ENCODE peak calls at places on chromosomes 3 and 15, in nine cellular contexts. E is SJSA1; R is CD8-positive, alpha-beta memory T cell; X is astrocyte; N is small intestine; T is gastrocnemius medialis; S is heart left ventricle; G is H9; P is CD8-positive, alpha-beta T cell. I is an unnamed sample.

GRCh38 chr3:188948658-188949400 is 222.9 kb upstream of the TPRG1 start:
- DNase-seq in R (no peak), S (no peak), G (no peak), N (peak; percentile 35), T (peak; percentile 29), X (peak; percentile 99), E (peak; percentile 65), P (no peak), I (peak; percentile 93)

GRCh38 chr3:184439096-184439495 is 59.2 kb downstream of the CHRD start:
- DNase-seq in E (no peak), X (no peak), N (no peak), R (no peak), G (no peak), T (no peak), P (no peak), S (no peak), I (no peak)

GRCh38 chr3:41365973-41366372 is 166.7 kb downstream of the CTNNB1 start:
- DNase-seq in P (no peak), E (no peak), S (no peak), R (no peak), T (no peak), G (peak; percentile 41), X (no peak), N (no peak), I (no peak)

GRCh38 chr3:141321109-141321497 is 47.2 kb upstream of the ZBTB38 start:
- DNase-seq in E (no peak), R (no peak), X (peak; percentile 53), G (no peak), T (no peak), S (no peak), N (no peak), P (no peak), I (peak; percentile 56)

GRCh38 chr3:11185564-11186317 is 31.4 kb downstream of the HRH1 start:
- DNase-seq in R (no peak), X (peak; percentile 95), S (peak; percentile 74), T (peak; percentile 69), N (peak; percentile 40), G (no peak), P (no peak), E (peak; percentile 93), I (peak; percentile 66)

GRCh38 chr3:138267083-138267482 is 62.6 kb downstream of the NME9 start:
- DNase-seq in S (no peak), E (no peak), G (no peak), X (no peak), R (no peak), N (no peak), T (no peak), P (no peak), I (no peak)

GRCh38 chr15:98649996-98650870 is 1.9 kb downstream of the IGF1R start:
- DNase-seq in T (no peak), G (no peak), P (peak; percentile 34), X (peak; percentile 45), R (no peak), S (peak; percentile 46), N (peak; percentile 31), E (no peak), I (no peak)

GRCh38 chr3:58998476-58999117 is 51.2 kb downstream of the CFAP20DC start:
- DNase-seq in S (no peak), R (no peak), X (peak; percentile 95), N (no peak), P (no peak), E (peak; percentile 51), G (no peak), T (no peak), I (peak; percentile 97)

GRCh38 chr3:11808231-11808630 is 38.5 kb downstream of the TAMM41 start:
- DNase-seq in E (no peak), S (no peak), N (no peak), R (no peak), P (no peak), G (no peak), X (no peak), T (no peak), I (no peak)

GRCh38 chr3:111577798-111578685 is 17.1 kb downstream of the ZBED2 start:
- DNase-seq in P (no peak), S (no peak), X (peak; percentile 76), N (peak; percentile 69), R (no peak), E (no peak), G (no peak), T (no peak), I (peak; percentile 82)

GRCh38 chr3:26118165-26118564 is 328.3 kb downstream of the OXSM start:
- DNase-seq in N (no peak), S (no peak), X (no peak), R (no peak), E (no peak), T (no peak), P (no peak), G (peak; percentile 67), I (peak; percentile 0)

GRCh38 chr15:96353378-96353930 is 23.0 kb downstream of the NR2F2 start:
- DNase-seq in G (peak; percentile 27), S (no peak), N (no peak), T (no peak), R (no peak), X (no peak), E (no peak), P (no peak), I (peak; percentile 12)
- H3K27me3 ChIP-seq in G (peaks cover 98% of the 10 kb centered on the region), S (peaks cover 95% of the 10 kb centered on the region), N (peaks cover 14% of the 10 kb centered on the region), T (peaks cover 16% of the 10 kb centered on the region), R (peaks cover 75% of the 10 kb centered on the region), X (no peaks in the 10 kb centered on the region), E (no peaks in the 10 kb centered on the region), P (peaks cover 54% of the 10 kb centered on the region), I (no peaks in the 10 kb centered on the region)

GRCh38 chr3:197023241-197023997 is 6.2 kb downstream of the MELTF start:
- DNase-seq in G (no peak), N (no peak), E (no peak), X (no peak), T (no peak), S (no peak), R (no peak), P (no peak), I (no peak)
- H3K27ac ChIP-seq in G (no peak overlapping the region), N (no peak overlapping the region), E (no peak overlapping the region), X (no peak overlapping the region), T (no peak overlapping the region), S (no peak overlapping the region), R (no peak overlapping the region), P (no peak overlapping the region), I (no peak overlapping the region)

GRCh38 chr15:64697911-64698369 is 77.4 kb downstream of the RBPMS2 start:
- DNase-seq in X (peak; percentile 21), P (no peak), S (no peak), G (no peak), E (no peak), T (no peak), R (no peak), N (no peak), I (no peak)
- H3K27me3 ChIP-seq in X (no peaks in the 10 kb centered on the region), P (no peaks in the 10 kb centered on the region), S (no peaks in the 10 kb centered on the region), G (no peaks in the 10 kb centered on the region), E (no peaks in the 10 kb centered on the region), T (no peaks in the 10 kb centered on the region), R (no peaks in the 10 kb centered on the region), N (no peaks in the 10 kb centered on the region), I (no peaks in the 10 kb centered on the region)

GRCh38 chr15:64919721-64920120 is 8.0 kb downstream of the ANKDD1A start:
- DNase-seq in N (no peak), E (no peak), S (no peak), T (no peak), P (no peak), G (no peak), X (no peak), R (no peak), I (no peak)

GRCh38 chr15:64912926-64913325 is 1.2 kb downstream of the ANKDD1A start:
- DNase-seq in N (no peak), T (no peak), R (no peak), P (no peak), G (no peak), E (no peak), S (no peak), X (no peak), I (no peak)

GRCh38 chr15:64915518-64916227 is 4.0 kb downstream of the ANKDD1A start:
- DNase-seq in R (no peak), N (no peak), G (peak; percentile 47), X (no peak), E (no peak), P (no peak), S (no peak), T (no peak), I (no peak)

GRCh38 chr15:64917211-64917610 is 5.5 kb downstream of the ANKDD1A start:
- DNase-seq in N (no peak), P (no peak), X (no peak), T (no peak), G (no peak), S (no peak), R (no peak), E (no peak), I (no peak)

DNA sequence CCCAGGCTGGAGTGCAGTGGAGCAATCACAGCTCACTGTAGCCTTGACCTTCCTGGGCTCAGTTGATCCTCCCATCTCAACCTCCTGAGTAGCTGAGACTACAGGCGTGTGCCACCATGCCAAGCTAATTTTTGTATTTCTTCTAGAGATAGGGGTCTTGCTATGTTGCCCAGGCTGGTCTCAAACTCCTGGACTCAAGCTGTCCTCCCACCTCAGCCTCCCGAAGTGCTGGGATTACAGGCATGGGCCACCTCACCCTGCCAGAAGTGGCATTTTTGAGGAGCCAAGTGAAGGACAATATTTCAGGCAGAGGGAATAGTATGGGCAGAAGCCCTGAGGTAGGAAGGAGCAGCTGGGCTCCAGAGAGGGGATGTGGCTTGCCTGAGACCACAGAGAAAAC is 4.7 kb downstream of the ANKDD1A start:
- DNase-seq in S (no peak), G (no peak), X (no peak), T (no peak), N (no peak), P (no peak), E (no peak), R (no peak), I (no peak)
- H3K27ac ChIP-seq in S (no peak overlapping the region), G (no peak overlapping the region), X (no peak overlapping the region), T (no peak overlapping the region), N (no peak overlapping the region), P (no peak overlapping the region), E (no peak overlapping the region), R (no peak overlapping the region), I (no peak overlapping the region)

GRCh38 chr3:62371032-62371734 is 2.2 kb downstream of the FEZF2 start:
- DNase-seq in N (no peak), R (no peak), P (no peak), G (peak; percentile 50), X (no peak), E (no peak), T (no peak), S (no peak), I (no peak)
- H3K27me3 ChIP-seq in N (peaks cover 25% of the 10 kb centered on the region), R (peaks cover 17% of the 10 kb centered on the region), P (peaks cover 35% of the 10 kb centered on the region), G (peaks cover 94% of the 10 kb centered on the region), X (peaks cover 94% of the 10 kb centered on the region), E (peaks cover 76% of the 10 kb centered on the region), T (peaks cover 98% of the 10 kb centered on the region), S (peaks cover 100% of the 10 kb centered on the region), I (peaks cover 97% of the 10 kb centered on the region)

I was measured in brain microvascular endothelial cell.